ENCODE peak calls at places on chromosomes 4 and X, in eight cellular contexts. Q is RWPE2; X is T-cell; P is activated T-helper 17 cell treated with anti-CD3 and anti-CD28 coated beads, Interleukin-2, amount 50 U/mL, for 72 hours; A is left cardiac atrium; V is aorta; H is Panc1; N is lower lobe of right lung. T is an unnamed sample.

GRCh38 chr4:1084394-1084793 is 29.0 kb downstream of the RNF212 start:
- ATAC-seq in V (no peak), Q (no peak), A (no peak), X (no peak), P (no peak), H (no peak), N (no peak), T (no peak)

GRCh38 chr4:81740492-81740891 is 268.8 kb upstream of the RASGEF1B start:
- ATAC-seq in A (no peak), H (no peak), P (no peak), N (peak), X (no peak), Q (no peak), V (no peak), T (no peak)

GRCh38 chrX:55357236-55357635 is 92.5 kb upstream of the PAGE3 start:
- ATAC-seq in P (no peak), V (no peak), H (no peak), N (no peak), X (peak), Q (no peak), A (no peak), T (no peak)

GRCh38 chrX:80876877-80877276 is 67.2 kb upstream of the BRWD3 start:
- ATAC-seq in N (no peak), X (no peak), V (no peak), Q (no peak), H (no peak), P (no peak), A (no peak), T (peak)

GRCh38 chrX:45261005-45261404 is 60.3 kb upstream of the DIPK2B start:
- ATAC-seq in P (no peak), Q (no peak), X (no peak), A (no peak), V (no peak), H (no peak), N (no peak), T (no peak)

GRCh38 chr4:53558061-53558801 is 33.1 kb downstream of the LNX1 start:
- ATAC-seq in Q (peak), X (no peak), N (no peak), H (no peak), P (no peak), V (peak), A (peak), T (peak)

GRCh38 chrX:12919051-12919450 is 12.6 kb downstream of the TLR8 start:
- ATAC-seq in H (no peak), N (no peak), X (no peak), P (peak), V (no peak), A (no peak), Q (peak), T (no peak)

GRCh38 chr4:41209187-41209586 is 5.2 kb downstream of the APBB2 start:
- ATAC-seq in H (no peak), A (no peak), P (no peak), Q (no peak), X (no peak), V (no peak), N (peak), T (no peak)

GRCh38 chr4:91621446-91621845 is 682.3 kb upstream of the GRID2 start:
- ATAC-seq in N (no peak), X (no peak), H (no peak), Q (peak), A (no peak), P (no peak), V (no peak), T (no peak)

GRCh38 chr4:165986956-165987698 is 114.1 kb downstream of the TLL1 start:
- ATAC-seq in H (no peak), X (no peak), P (no peak), A (no peak), V (no peak), Q (peak), N (no peak), T (peak)

GRCh38 chrX:54413753-54414152 is 26.5 kb upstream of the TSR2 start:
- ATAC-seq in N (no peak), V (no peak), X (no peak), Q (no peak), P (no peak), H (no peak), A (no peak), T (no peak)

GRCh38 chr4:139469869-139470268 is 15.9 kb downstream of the RAB33B start:
- ATAC-seq in P (no peak), Q (no peak), V (no peak), H (no peak), X (no peak), A (no peak), N (no peak), T (no peak)

GRCh38 chrX:10062980-10063379 is 93.8 kb upstream of the CLCN4 start:
- ATAC-seq in N (no peak), V (no peak), H (no peak), A (no peak), X (no peak), Q (peak), P (no peak), T (no peak)

GRCh38 chr4:69032847-69033638 is 63.2 kb upstream of the UGT2B7 start:
- ATAC-seq in Q (peak), P (no peak), V (no peak), A (no peak), N (no peak), H (no peak), X (no peak), T (no peak)

GRCh38 chr4:59855630-59856352 is 1344.3 kb upstream of the ADGRL3 start:
- ATAC-seq in Q (no peak), A (no peak), H (no peak), X (no peak), N (no peak), P (no peak), V (peak), T (no peak)

GRCh38 chr4:123104275-123104674 is 181.9 kb upstream of the NUDT6 start:
- ATAC-seq in V (no peak), X (no peak), P (no peak), N (no peak), H (no peak), A (no peak), Q (no peak), T (peak)

GRCh38 chrX:13380230-13380629 is 60.4 kb upstream of the ATXN3L start:
- ATAC-seq in H (no peak), X (no peak), V (no peak), P (peak), N (no peak), A (no peak), Q (peak), T (no peak)

GRCh38 chr4:17875402-17876070 is 64.8 kb downstream of the NCAPG start:
- ATAC-seq in Q (no peak), V (no peak), P (no peak), X (no peak), H (no peak), A (no peak), N (no peak), T (no peak)